ENCODE peak calls at places on chromosomes 6 and 20, in ten cellular contexts. One of them, this sample, is unnamed.

GRCh38 chr20:38806855-38807655 is 1.6 kb downstream of the PPP1R16B start:
- ATAC-seq in right cardiac atrium: no peak
- ATAC-seq in central memory CD8-positive, alpha-beta T cell: peak
- ATAC-seq in upper lobe of left lung: no peak
- ATAC-seq in activated T-cell treated with anti-CD3 and anti-CD28 coated beads, Interleukin-2, amount 50 U/mL, for 4 hours: peak
- ATAC-seq in Right ventricle myocardium superior: no peak
- ATAC-seq in RWPE2: peak
- ATAC-seq in naive thymus-derived CD4-positive, alpha-beta T cell: peak
- ATAC-seq in psoas muscle: no peak
- ATAC-seq in IMR-90: no peak
- ATAC-seq in this sample: peak

GRCh38 chr6:23547851-23548250 is 578.2 kb upstream of the NRSN1 start:
- ATAC-seq in right cardiac atrium: no peak
- ATAC-seq in central memory CD8-positive, alpha-beta T cell: no peak
- ATAC-seq in upper lobe of left lung: no peak
- ATAC-seq in activated T-cell treated with anti-CD3 and anti-CD28 coated beads, Interleukin-2, amount 50 U/mL, for 4 hours: no peak
- ATAC-seq in Right ventricle myocardium superior: no peak
- ATAC-seq in RWPE2: peak
- ATAC-seq in naive thymus-derived CD4-positive, alpha-beta T cell: no peak
- ATAC-seq in psoas muscle: no peak
- ATAC-seq in IMR-90: no peak
- ATAC-seq in this sample: no peak

GRCh38 chr20:45470939-45471338 is 1.4 kb downstream of the WFDC2 start:
- ATAC-seq in right cardiac atrium: peak
- ATAC-seq in central memory CD8-positive, alpha-beta T cell: no peak
- ATAC-seq in upper lobe of left lung: no peak
- ATAC-seq in activated T-cell treated with anti-CD3 and anti-CD28 coated beads, Interleukin-2, amount 50 U/mL, for 4 hours: no peak
- ATAC-seq in Right ventricle myocardium superior: peak
- ATAC-seq in RWPE2: no peak
- ATAC-seq in naive thymus-derived CD4-positive, alpha-beta T cell: no peak
- ATAC-seq in psoas muscle: no peak
- ATAC-seq in IMR-90: peak
- ATAC-seq in this sample: peak

GRCh38 chr6:24752503-24752902 is 22.2 kb upstream of the GMNN start:
- ATAC-seq in right cardiac atrium: no peak
- ATAC-seq in central memory CD8-positive, alpha-beta T cell: no peak
- ATAC-seq in upper lobe of left lung: no peak
- ATAC-seq in activated T-cell treated with anti-CD3 and anti-CD28 coated beads, Interleukin-2, amount 50 U/mL, for 4 hours: no peak
- ATAC-seq in Right ventricle myocardium superior: no peak
- ATAC-seq in RWPE2: no peak
- ATAC-seq in naive thymus-derived CD4-positive, alpha-beta T cell: no peak
- ATAC-seq in psoas muscle: no peak
- ATAC-seq in IMR-90: no peak
- ATAC-seq in this sample: no peak

GRCh38 chr6:122709922-122710512 is 69.5 kb upstream of the FABP7 start:
- ATAC-seq in right cardiac atrium: no peak
- ATAC-seq in central memory CD8-positive, alpha-beta T cell: peak
- ATAC-seq in upper lobe of left lung: peak
- ATAC-seq in activated T-cell treated with anti-CD3 and anti-CD28 coated beads, Interleukin-2, amount 50 U/mL, for 4 hours: no peak
- ATAC-seq in Right ventricle myocardium superior: no peak
- ATAC-seq in RWPE2: no peak
- ATAC-seq in naive thymus-derived CD4-positive, alpha-beta T cell: peak
- ATAC-seq in psoas muscle: no peak
- ATAC-seq in IMR-90: no peak
- ATAC-seq in this sample: peak

GRCh38 chr6:151317995-151318365 is 73.4 kb downstream of the ZBTB2 start:
- ATAC-seq in right cardiac atrium: peak
- ATAC-seq in central memory CD8-positive, alpha-beta T cell: no peak
- ATAC-seq in upper lobe of left lung: no peak
- ATAC-seq in activated T-cell treated with anti-CD3 and anti-CD28 coated beads, Interleukin-2, amount 50 U/mL, for 4 hours: no peak
- ATAC-seq in Right ventricle myocardium superior: no peak
- ATAC-seq in RWPE2: no peak
- ATAC-seq in naive thymus-derived CD4-positive, alpha-beta T cell: no peak
- ATAC-seq in psoas muscle: no peak
- ATAC-seq in IMR-90: no peak
- ATAC-seq in this sample: no peak

GRCh38 chr6:166758136-166758704 is 131.2 kb upstream of the RPS6KA2 start:
- ATAC-seq in right cardiac atrium: no peak
- ATAC-seq in central memory CD8-positive, alpha-beta T cell: no peak
- ATAC-seq in upper lobe of left lung: no peak
- ATAC-seq in activated T-cell treated with anti-CD3 and anti-CD28 coated beads, Interleukin-2, amount 50 U/mL, for 4 hours: no peak
- ATAC-seq in Right ventricle myocardium superior: no peak
- ATAC-seq in RWPE2: no peak
- ATAC-seq in naive thymus-derived CD4-positive, alpha-beta T cell: no peak
- ATAC-seq in psoas muscle: no peak
- ATAC-seq in IMR-90: no peak
- ATAC-seq in this sample: no peak

GRCh38 chr6:98636941-98637340 is 197.4 kb upstream of the POU3F2 start:
- ATAC-seq in right cardiac atrium: no peak
- ATAC-seq in central memory CD8-positive, alpha-beta T cell: no peak
- ATAC-seq in upper lobe of left lung: no peak
- ATAC-seq in activated T-cell treated with anti-CD3 and anti-CD28 coated beads, Interleukin-2, amount 50 U/mL, for 4 hours: no peak
- ATAC-seq in Right ventricle myocardium superior: no peak
- ATAC-seq in RWPE2: no peak
- ATAC-seq in naive thymus-derived CD4-positive, alpha-beta T cell: no peak
- ATAC-seq in psoas muscle: no peak
- ATAC-seq in IMR-90: no peak
- ATAC-seq in this sample: no peak

GRCh38 chr6:48535569-48535968 is 424.6 kb upstream of the PTCHD4 start:
- ATAC-seq in right cardiac atrium: no peak
- ATAC-seq in central memory CD8-positive, alpha-beta T cell: no peak
- ATAC-seq in upper lobe of left lung: no peak
- ATAC-seq in activated T-cell treated with anti-CD3 and anti-CD28 coated beads, Interleukin-2, amount 50 U/mL, for 4 hours: no peak
- ATAC-seq in Right ventricle myocardium superior: no peak
- ATAC-seq in RWPE2: peak
- ATAC-seq in naive thymus-derived CD4-positive, alpha-beta T cell: no peak
- ATAC-seq in psoas muscle: no peak
- ATAC-seq in IMR-90: no peak
- ATAC-seq in this sample: no peak

GRCh38 chr20:51386586-51386985 is 155.9 kb downstream of the NFATC2 start:
- ATAC-seq in right cardiac atrium: no peak
- ATAC-seq in central memory CD8-positive, alpha-beta T cell: peak
- ATAC-seq in upper lobe of left lung: no peak
- ATAC-seq in activated T-cell treated with anti-CD3 and anti-CD28 coated beads, Interleukin-2, amount 50 U/mL, for 4 hours: peak
- ATAC-seq in Right ventricle myocardium superior: no peak
- ATAC-seq in RWPE2: no peak
- ATAC-seq in naive thymus-derived CD4-positive, alpha-beta T cell: peak
- ATAC-seq in psoas muscle: no peak
- ATAC-seq in IMR-90: no peak
- ATAC-seq in this sample: no peak

GRCh38 chr6:140303218-140303949 is 928.9 kb upstream of the CITED2 start:
- ATAC-seq in right cardiac atrium: peak
- ATAC-seq in central memory CD8-positive, alpha-beta T cell: no peak
- ATAC-seq in upper lobe of left lung: peak
- ATAC-seq in activated T-cell treated with anti-CD3 and anti-CD28 coated beads, Interleukin-2, amount 50 U/mL, for 4 hours: no peak
- ATAC-seq in Right ventricle myocardium superior: no peak
- ATAC-seq in RWPE2: no peak
- ATAC-seq in naive thymus-derived CD4-positive, alpha-beta T cell: no peak
- ATAC-seq in psoas muscle: no peak
- ATAC-seq in IMR-90: no peak
- ATAC-seq in this sample: no peak

GRCh38 chr6:3526962-3527796 is 70.3 kb upstream of the SLC22A23 start:
- ATAC-seq in right cardiac atrium: no peak
- ATAC-seq in central memory CD8-positive, alpha-beta T cell: no peak
- ATAC-seq in upper lobe of left lung: peak
- ATAC-seq in activated T-cell treated with anti-CD3 and anti-CD28 coated beads, Interleukin-2, amount 50 U/mL, for 4 hours: no peak
- ATAC-seq in Right ventricle myocardium superior: no peak
- ATAC-seq in RWPE2: peak
- ATAC-seq in naive thymus-derived CD4-positive, alpha-beta T cell: no peak
- ATAC-seq in psoas muscle: no peak
- ATAC-seq in IMR-90: no peak
- ATAC-seq in this sample: no peak

GRCh38 chr6:6003334-6004146 is 3.2 kb downstream of the NRN1 start:
- ATAC-seq in right cardiac atrium: peak
- ATAC-seq in central memory CD8-positive, alpha-beta T cell: no peak
- ATAC-seq in upper lobe of left lung: no peak
- ATAC-seq in activated T-cell treated with anti-CD3 and anti-CD28 coated beads, Interleukin-2, amount 50 U/mL, for 4 hours: peak
- ATAC-seq in Right ventricle myocardium superior: no peak
- ATAC-seq in RWPE2: no peak
- ATAC-seq in naive thymus-derived CD4-positive, alpha-beta T cell: no peak
- ATAC-seq in psoas muscle: no peak
- ATAC-seq in IMR-90: peak
- ATAC-seq in this sample: no peak

GRCh38 chr6:154938245-154938583 is 56.9 kb upstream of the TIAM2 start:
- ATAC-seq in right cardiac atrium: no peak
- ATAC-seq in central memory CD8-positive, alpha-beta T cell: no peak
- ATAC-seq in upper lobe of left lung: peak
- ATAC-seq in activated T-cell treated with anti-CD3 and anti-CD28 coated beads, Interleukin-2, amount 50 U/mL, for 4 hours: no peak
- ATAC-seq in Right ventricle myocardium superior: no peak
- ATAC-seq in RWPE2: no peak
- ATAC-seq in naive thymus-derived CD4-positive, alpha-beta T cell: no peak
- ATAC-seq in psoas muscle: peak
- ATAC-seq in IMR-90: no peak
- ATAC-seq in this sample: no peak

GRCh38 chr6:132820629-132821381 is 6.4 kb downstream of the RPS12 start:
- ATAC-seq in right cardiac atrium: peak
- ATAC-seq in central memory CD8-positive, alpha-beta T cell: no peak
- ATAC-seq in upper lobe of left lung: peak
- ATAC-seq in activated T-cell treated with anti-CD3 and anti-CD28 coated beads, Interleukin-2, amount 50 U/mL, for 4 hours: no peak
- ATAC-seq in Right ventricle myocardium superior: no peak
- ATAC-seq in RWPE2: peak
- ATAC-seq in naive thymus-derived CD4-positive, alpha-beta T cell: peak
- ATAC-seq in psoas muscle: peak
- ATAC-seq in IMR-90: peak
- ATAC-seq in this sample: peak

GRCh38 chr20:34992751-34993417 is 37.2 kb downstream of the MYH7B start:
- ATAC-seq in right cardiac atrium: no peak
- ATAC-seq in central memory CD8-positive, alpha-beta T cell: no peak
- ATAC-seq in upper lobe of left lung: no peak
- ATAC-seq in activated T-cell treated with anti-CD3 and anti-CD28 coated beads, Interleukin-2, amount 50 U/mL, for 4 hours: no peak
- ATAC-seq in Right ventricle myocardium superior: no peak
- ATAC-seq in RWPE2: no peak
- ATAC-seq in naive thymus-derived CD4-positive, alpha-beta T cell: no peak
- ATAC-seq in psoas muscle: no peak
- ATAC-seq in IMR-90: no peak
- ATAC-seq in this sample: no peak

GRCh38 chr20:59137532-59137931 is 26.1 kb upstream of the ZNF831 start:
- ATAC-seq in right cardiac atrium: peak
- ATAC-seq in central memory CD8-positive, alpha-beta T cell: no peak
- ATAC-seq in upper lobe of left lung: no peak
- ATAC-seq in activated T-cell treated with anti-CD3 and anti-CD28 coated beads, Interleukin-2, amount 50 U/mL, for 4 hours: no peak
- ATAC-seq in Right ventricle myocardium superior: peak
- ATAC-seq in RWPE2: no peak
- ATAC-seq in naive thymus-derived CD4-positive, alpha-beta T cell: no peak
- ATAC-seq in psoas muscle: peak
- ATAC-seq in IMR-90: no peak
- ATAC-seq in this sample: no peak

GRCh38 chr20:57109151-57109953 is 157.1 kb downstream of the BMP7 start:
- ATAC-seq in right cardiac atrium: no peak
- ATAC-seq in central memory CD8-positive, alpha-beta T cell: no peak
- ATAC-seq in upper lobe of left lung: no peak
- ATAC-seq in activated T-cell treated with anti-CD3 and anti-CD28 coated beads, Interleukin-2, amount 50 U/mL, for 4 hours: no peak
- ATAC-seq in Right ventricle myocardium superior: no peak
- ATAC-seq in RWPE2: no peak
- ATAC-seq in naive thymus-derived CD4-positive, alpha-beta T cell: no peak
- ATAC-seq in psoas muscle: no peak
- ATAC-seq in IMR-90: no peak
- ATAC-seq in this sample: no peak

GRCh38 chr6:19789100-19789805 is 47.9 kb upstream of the ID4 start:
- ATAC-seq in right cardiac atrium: peak
- ATAC-seq in central memory CD8-positive, alpha-beta T cell: no peak
- ATAC-seq in upper lobe of left lung: no peak
- ATAC-seq in activated T-cell treated with anti-CD3 and anti-CD28 coated beads, Interleukin-2, amount 50 U/mL, for 4 hours: no peak
- ATAC-seq in Right ventricle myocardium superior: no peak
- ATAC-seq in RWPE2: no peak
- ATAC-seq in naive thymus-derived CD4-positive, alpha-beta T cell: no peak
- ATAC-seq in psoas muscle: no peak
- ATAC-seq in IMR-90: no peak
- ATAC-seq in this sample: no peak

GRCh38 chr20:53247460-53248103 is 275.4 kb downstream of the TSHZ2 start:
- ATAC-seq in right cardiac atrium: no peak
- ATAC-seq in central memory CD8-positive, alpha-beta T cell: no peak
- ATAC-seq in upper lobe of left lung: no peak
- ATAC-seq in activated T-cell treated with anti-CD3 and anti-CD28 coated beads, Interleukin-2, amount 50 U/mL, for 4 hours: no peak
- ATAC-seq in Right ventricle myocardium superior: no peak
- ATAC-seq in RWPE2: no peak
- ATAC-seq in naive thymus-derived CD4-positive, alpha-beta T cell: no peak
- ATAC-seq in psoas muscle: no peak
- ATAC-seq in IMR-90: no peak
- ATAC-seq in this sample: no peak

GRCh38 chr6:73514746-73515110 is 6.1 kb downstream of the EEF1A1 start:
- ATAC-seq in right cardiac atrium: peak
- ATAC-seq in central memory CD8-positive, alpha-beta T cell: no peak
- ATAC-seq in upper lobe of left lung: no peak
- ATAC-seq in activated T-cell treated with anti-CD3 and anti-CD28 coated beads, Interleukin-2, amount 50 U/mL, for 4 hours: no peak
- ATAC-seq in Right ventricle myocardium superior: no peak
- ATAC-seq in RWPE2: peak
- ATAC-seq in naive thymus-derived CD4-positive, alpha-beta T cell: no peak
- ATAC-seq in psoas muscle: no peak
- ATAC-seq in IMR-90: peak
- ATAC-seq in this sample: no peak

GRCh38 chr6:27865952-27866369 is 46.2 kb downstream of the OR2B2 start:
- ATAC-seq in right cardiac atrium: no peak
- ATAC-seq in central memory CD8-positive, alpha-beta T cell: no peak
- ATAC-seq in upper lobe of left lung: no peak
- ATAC-seq in activated T-cell treated with anti-CD3 and anti-CD28 coated beads, Interleukin-2, amount 50 U/mL, for 4 hours: no peak
- ATAC-seq in Right ventricle myocardium superior: peak
- ATAC-seq in RWPE2: peak
- ATAC-seq in naive thymus-derived CD4-positive, alpha-beta T cell: no peak
- ATAC-seq in psoas muscle: no peak
- ATAC-seq in IMR-90: no peak
- ATAC-seq in this sample: peak

GRCh38 chr6:16184129-16184528 is 54.3 kb upstream of the GMPR start:
- ATAC-seq in right cardiac atrium: peak
- ATAC-seq in central memory CD8-positive, alpha-beta T cell: no peak
- ATAC-seq in upper lobe of left lung: peak
- ATAC-seq in activated T-cell treated with anti-CD3 and anti-CD28 coated beads, Interleukin-2, amount 50 U/mL, for 4 hours: no peak
- ATAC-seq in Right ventricle myocardium superior: peak
- ATAC-seq in RWPE2: peak
- ATAC-seq in naive thymus-derived CD4-positive, alpha-beta T cell: no peak
- ATAC-seq in psoas muscle: peak
- ATAC-seq in IMR-90: no peak
- ATAC-seq in this sample: peak

GRCh38 chr6:44696686-44697085 is 309.2 kb downstream of the CDC5L start:
- ATAC-seq in right cardiac atrium: no peak
- ATAC-seq in central memory CD8-positive, alpha-beta T cell: no peak
- ATAC-seq in upper lobe of left lung: peak
- ATAC-seq in activated T-cell treated with anti-CD3 and anti-CD28 coated beads, Interleukin-2, amount 50 U/mL, for 4 hours: no peak
- ATAC-seq in Right ventricle myocardium superior: no peak
- ATAC-seq in RWPE2: no peak
- ATAC-seq in naive thymus-derived CD4-positive, alpha-beta T cell: no peak
- ATAC-seq in psoas muscle: no peak
- ATAC-seq in IMR-90: no peak
- ATAC-seq in this sample: no peak

GRCh38 chr20:44856442-44856841 is 29.1 kb upstream of the YWHAB start:
- ATAC-seq in right cardiac atrium: no peak
- ATAC-seq in central memory CD8-positive, alpha-beta T cell: no peak
- ATAC-seq in upper lobe of left lung: no peak
- ATAC-seq in activated T-cell treated with anti-CD3 and anti-CD28 coated beads, Interleukin-2, amount 50 U/mL, for 4 hours: no peak
- ATAC-seq in Right ventricle myocardium superior: no peak
- ATAC-seq in RWPE2: no peak
- ATAC-seq in naive thymus-derived CD4-positive, alpha-beta T cell: no peak
- ATAC-seq in psoas muscle: no peak
- ATAC-seq in IMR-90: no peak
- ATAC-seq in this sample: no peak

GRCh38 chr6:38498085-38498484 is 141.6 kb downstream of the BTBD9 start:
- ATAC-seq in right cardiac atrium: no peak
- ATAC-seq in central memory CD8-positive, alpha-beta T cell: no peak
- ATAC-seq in upper lobe of left lung: no peak
- ATAC-seq in activated T-cell treated with anti-CD3 and anti-CD28 coated beads, Interleukin-2, amount 50 U/mL, for 4 hours: no peak
- ATAC-seq in Right ventricle myocardium superior: no peak
- ATAC-seq in RWPE2: peak
- ATAC-seq in naive thymus-derived CD4-positive, alpha-beta T cell: no peak
- ATAC-seq in psoas muscle: no peak
- ATAC-seq in IMR-90: peak
- ATAC-seq in this sample: no peak

GRCh38 chr20:11766961-11767360 is 150.7 kb upstream of the BTBD3 start:
- ATAC-seq in right cardiac atrium: no peak
- ATAC-seq in central memory CD8-positive, alpha-beta T cell: no peak
- ATAC-seq in upper lobe of left lung: no peak
- ATAC-seq in activated T-cell treated with anti-CD3 and anti-CD28 coated beads, Interleukin-2, amount 50 U/mL, for 4 hours: no peak
- ATAC-seq in Right ventricle myocardium superior: no peak
- ATAC-seq in RWPE2: peak
- ATAC-seq in naive thymus-derived CD4-positive, alpha-beta T cell: no peak
- ATAC-seq in psoas muscle: no peak
- ATAC-seq in IMR-90: peak
- ATAC-seq in this sample: no peak

GRCh38 chr6:167121471-167121870 is 1.4 kb upstream of the CCR6 start:
- ATAC-seq in right cardiac atrium: no peak
- ATAC-seq in central memory CD8-positive, alpha-beta T cell: no peak
- ATAC-seq in upper lobe of left lung: no peak
- ATAC-seq in activated T-cell treated with anti-CD3 and anti-CD28 coated beads, Interleukin-2, amount 50 U/mL, for 4 hours: no peak
- ATAC-seq in Right ventricle myocardium superior: no peak
- ATAC-seq in RWPE2: no peak
- ATAC-seq in naive thymus-derived CD4-positive, alpha-beta T cell: no peak
- ATAC-seq in psoas muscle: no peak
- ATAC-seq in IMR-90: no peak
- ATAC-seq in this sample: no peak

This sample was measured in stimulated activated memory B cell treated with anti-CD40 and anti-IgM and Interleukin-4, amounts not matched to agents 10 μg/mL and 1 μg/mL and 100 μg/mL, for 72 hours.